ENCODE peak calls at places on chromosomes 1 and 21, in five cellular contexts. One of them, this sample, is unnamed.
A peak's percentile ranks its signal among the peaks of the same experiment; 100 is the strongest.

GRCh38 chr21:17931080-17931479 is 111.9 kb upstream of the C21orf91 start:
- DNase-seq in GM12878: peak; percentile 8
- DNase-seq in K562: peak; percentile 14
- DNase-seq in A549: no peak
- DNase-seq in endothelial cell of umbilical vein: no peak
- DNase-seq in this sample: peak; percentile 17

GRCh38 chr1:35129080-35129479 is 49.9 kb downstream of the ZMYM1 start:
- DNase-seq in GM12878: no peak
- DNase-seq in K562: no peak
- DNase-seq in A549: no peak
- DNase-seq in endothelial cell of umbilical vein: no peak
- DNase-seq in this sample: no peak

GRCh38 chr1:22754106-22754768 is 43.6 kb downstream of the EPHB2 start:
- DNase-seq in GM12878: peak; percentile 58
- DNase-seq in K562: no peak
- DNase-seq in A549: no peak
- DNase-seq in endothelial cell of umbilical vein: peak; percentile 61
- DNase-seq in this sample: no peak

GRCh38 chr1:6392081-6392879 is 1.3 kb downstream of the ACOT7 start:
- DNase-seq in GM12878: no peak
- DNase-seq in K562: no peak
- DNase-seq in A549: no peak
- DNase-seq in endothelial cell of umbilical vein: peak; percentile 46
- DNase-seq in this sample: peak; percentile 38

GRCh38 chr1:216478238-216478637 is 55.0 kb upstream of the USH2A start:
- DNase-seq in GM12878: no peak
- DNase-seq in K562: no peak
- DNase-seq in A549: no peak
- DNase-seq in endothelial cell of umbilical vein: no peak
- DNase-seq in this sample: no peak

GRCh38 chr1:200291106-200291505 is 118.7 kb downstream of the ZNF281 start:
- DNase-seq in GM12878: no peak
- DNase-seq in K562: no peak
- DNase-seq in A549: no peak
- DNase-seq in endothelial cell of umbilical vein: no peak
- DNase-seq in this sample: no peak

GRCh38 chr1:159800177-159800935 is 1.8 kb upstream of the FCRL6 start:
- DNase-seq in GM12878: peak; percentile 39
- DNase-seq in K562: no peak
- DNase-seq in A549: no peak
- DNase-seq in endothelial cell of umbilical vein: no peak
- DNase-seq in this sample: peak; percentile 85

GRCh38 chr21:39175154-39175553 is 8.1 kb downstream of the PSMG1 start:
- DNase-seq in GM12878: no peak
- DNase-seq in K562: no peak
- DNase-seq in A549: no peak
- DNase-seq in endothelial cell of umbilical vein: peak; percentile 44
- DNase-seq in this sample: peak; percentile 18

GRCh38 chr1:162878000-162878596 is 17.1 kb upstream of the CCDC190 start:
- DNase-seq in GM12878: no peak
- DNase-seq in K562: peak; percentile 36
- DNase-seq in A549: no peak
- DNase-seq in endothelial cell of umbilical vein: peak; percentile 85
- DNase-seq in this sample: peak; percentile 70

GRCh38 chr1:19338323-19338762 is 26.2 kb downstream of the SLC66A1 start:
- DNase-seq in GM12878: no peak
- DNase-seq in K562: peak; percentile 44
- DNase-seq in A549: no peak
- DNase-seq in endothelial cell of umbilical vein: no peak
- DNase-seq in this sample: peak; percentile 44

GRCh38 chr1:208177656-208178055 is 66.5 kb downstream of the PLXNA2 start:
- DNase-seq in GM12878: no peak
- DNase-seq in K562: no peak
- DNase-seq in A549: no peak
- DNase-seq in endothelial cell of umbilical vein: no peak
- DNase-seq in this sample: no peak

GRCh38 chr1:243727503-243728191 is 122.4 kb downstream of the AKT3 start:
- DNase-seq in GM12878: peak; percentile 66
- DNase-seq in K562: no peak
- DNase-seq in A549: no peak
- DNase-seq in endothelial cell of umbilical vein: no peak
- DNase-seq in this sample: peak; percentile 87

GRCh38 chr21:33964706-33965325 is 49.2 kb upstream of the ATP5PO start:
- DNase-seq in GM12878: no peak
- DNase-seq in K562: no peak
- DNase-seq in A549: no peak
- DNase-seq in endothelial cell of umbilical vein: no peak
- DNase-seq in this sample: no peak

GRCh38 chr1:175599212-175599681 is 144.1 kb downstream of the TNR start:
- DNase-seq in GM12878: no peak
- DNase-seq in K562: no peak
- DNase-seq in A549: no peak
- DNase-seq in endothelial cell of umbilical vein: no peak
- DNase-seq in this sample: no peak

GRCh38 chr1:36560621-36561364 is 78.1 kb upstream of the CSF3R start:
- DNase-seq in GM12878: no peak
- DNase-seq in K562: no peak
- DNase-seq in A549: no peak
- DNase-seq in endothelial cell of umbilical vein: no peak
- DNase-seq in this sample: no peak

GRCh38 chr21:25836396-25836795 is 101.6 kb downstream of the GABPA start:
- DNase-seq in GM12878: no peak
- DNase-seq in K562: no peak
- DNase-seq in A549: no peak
- DNase-seq in endothelial cell of umbilical vein: no peak
- DNase-seq in this sample: no peak

GRCh38 chr1:197195100-197195499 is 48.6 kb upstream of the ASPM start:
- DNase-seq in GM12878: no peak
- DNase-seq in K562: no peak
- DNase-seq in A549: no peak
- DNase-seq in endothelial cell of umbilical vein: no peak
- DNase-seq in this sample: no peak

GRCh38 chr1:39317910-39318633 is 113.6 kb downstream of the MACF1 start:
- DNase-seq in GM12878: no peak
- DNase-seq in K562: no peak
- DNase-seq in A549: no peak
- DNase-seq in endothelial cell of umbilical vein: peak; percentile 91
- DNase-seq in this sample: no peak

GRCh38 chr1:21761052-21761451 is 21.9 kb downstream of the USP48 start:
- DNase-seq in GM12878: no peak
- DNase-seq in K562: no peak
- DNase-seq in A549: no peak
- DNase-seq in endothelial cell of umbilical vein: no peak
- DNase-seq in this sample: peak; percentile 62

GRCh38 chr1:53927376-53927881 is 18.1 kb downstream of the IFT25 start:
- DNase-seq in GM12878: no peak
- DNase-seq in K562: no peak
- DNase-seq in A549: no peak
- DNase-seq in endothelial cell of umbilical vein: no peak
- DNase-seq in this sample: no peak

GRCh38 chr1:67484492-67484891 is 54.3 kb upstream of the SERBP1 start:
- DNase-seq in GM12878: no peak
- DNase-seq in K562: no peak
- DNase-seq in A549: no peak
- DNase-seq in endothelial cell of umbilical vein: no peak
- DNase-seq in this sample: no peak

GRCh38 chr1:23814016-23814415 is 11.2 kb downstream of the HMGCL start:
- DNase-seq in GM12878: no peak
- DNase-seq in K562: no peak
- DNase-seq in A549: no peak
- DNase-seq in endothelial cell of umbilical vein: no peak
- DNase-seq in this sample: no peak

GRCh38 chr21:34596561-34597271 is 18.2 kb downstream of the RCAN1 start:
- DNase-seq in GM12878: no peak
- DNase-seq in K562: no peak
- DNase-seq in A549: no peak
- DNase-seq in endothelial cell of umbilical vein: no peak
- DNase-seq in this sample: no peak

GRCh38 chr1:107896946-107897345 is 68.0 kb downstream of the VAV3 start:
- DNase-seq in GM12878: no peak
- DNase-seq in K562: no peak
- DNase-seq in A549: no peak
- DNase-seq in endothelial cell of umbilical vein: no peak
- DNase-seq in this sample: peak; percentile 49

GRCh38 chr1:94947453-94947852 is 20.5 kb upstream of the CNN3 start:
- DNase-seq in GM12878: no peak
- DNase-seq in K562: no peak
- DNase-seq in A549: no peak
- DNase-seq in endothelial cell of umbilical vein: no peak
- DNase-seq in this sample: no peak

GRCh38 chr21:31360717-31361116 is 16.7 kb upstream of the TIAM1 start:
- DNase-seq in GM12878: no peak
- DNase-seq in K562: no peak
- DNase-seq in A549: no peak
- DNase-seq in endothelial cell of umbilical vein: no peak
- DNase-seq in this sample: no peak

DNA sequence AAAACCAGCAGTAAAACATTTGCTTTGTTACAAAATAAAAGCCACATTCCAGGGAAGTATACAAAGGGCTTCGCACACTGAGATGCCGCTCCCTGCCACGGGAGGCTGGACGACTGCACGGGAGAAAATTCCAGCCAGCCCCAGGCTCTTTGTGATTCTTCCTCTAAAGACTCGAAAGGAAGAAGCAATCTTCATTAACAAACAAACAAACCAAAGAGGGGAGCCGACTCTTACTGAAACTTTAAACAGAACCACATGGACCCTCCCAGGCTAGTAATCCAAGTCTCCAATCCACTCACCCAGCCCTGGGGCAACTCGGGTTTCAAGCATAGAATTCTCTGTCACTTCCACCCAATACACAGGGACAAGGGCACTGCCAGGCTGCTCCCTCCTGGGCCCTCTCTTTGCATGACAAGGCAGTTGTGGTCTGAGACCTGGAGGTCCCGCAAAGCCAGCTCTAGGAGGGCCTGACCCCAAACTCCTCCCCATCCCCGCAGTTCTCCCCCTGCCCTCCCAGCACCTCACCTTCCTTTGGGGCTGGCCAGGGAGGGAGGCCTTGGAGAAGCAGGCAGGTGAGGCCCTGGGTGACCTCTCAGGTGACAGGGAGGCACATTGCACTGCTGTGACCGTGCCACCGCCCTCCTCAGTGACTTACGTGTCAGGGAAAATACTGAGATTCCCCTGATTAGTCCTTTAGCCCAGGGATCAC is 26.6 kb upstream of the COL18A1 start:
- DNase-seq in GM12878: no peak
- DNase-seq in K562: no peak
- DNase-seq in A549: no peak
- DNase-seq in endothelial cell of umbilical vein: peak; percentile 13
- DNase-seq in this sample: no peak
- TF ChIP-seq POLR2A in GM12878: no peak
- TF ChIP-seq POLR2A in K562: no peak
- TF ChIP-seq POLR2A in A549: no peak
- TF ChIP-seq POLR2A in endothelial cell of umbilical vein: no peak
- TF ChIP-seq POLR2A in this sample: no peak

GRCh38 chr1:239805042-239805441 is 286.6 kb upstream of the FMN2 start:
- DNase-seq in GM12878: no peak
- DNase-seq in K562: no peak
- DNase-seq in A549: no peak
- DNase-seq in endothelial cell of umbilical vein: no peak
- DNase-seq in this sample: no peak
- TF ChIP-seq MYC in GM12878: no peak
- TF ChIP-seq MYC in K562: no peak
- TF ChIP-seq MYC in A549: no peak
- TF ChIP-seq MYC in endothelial cell of umbilical vein: no peak
- TF ChIP-seq MYC in this sample: no peak

DNA sequence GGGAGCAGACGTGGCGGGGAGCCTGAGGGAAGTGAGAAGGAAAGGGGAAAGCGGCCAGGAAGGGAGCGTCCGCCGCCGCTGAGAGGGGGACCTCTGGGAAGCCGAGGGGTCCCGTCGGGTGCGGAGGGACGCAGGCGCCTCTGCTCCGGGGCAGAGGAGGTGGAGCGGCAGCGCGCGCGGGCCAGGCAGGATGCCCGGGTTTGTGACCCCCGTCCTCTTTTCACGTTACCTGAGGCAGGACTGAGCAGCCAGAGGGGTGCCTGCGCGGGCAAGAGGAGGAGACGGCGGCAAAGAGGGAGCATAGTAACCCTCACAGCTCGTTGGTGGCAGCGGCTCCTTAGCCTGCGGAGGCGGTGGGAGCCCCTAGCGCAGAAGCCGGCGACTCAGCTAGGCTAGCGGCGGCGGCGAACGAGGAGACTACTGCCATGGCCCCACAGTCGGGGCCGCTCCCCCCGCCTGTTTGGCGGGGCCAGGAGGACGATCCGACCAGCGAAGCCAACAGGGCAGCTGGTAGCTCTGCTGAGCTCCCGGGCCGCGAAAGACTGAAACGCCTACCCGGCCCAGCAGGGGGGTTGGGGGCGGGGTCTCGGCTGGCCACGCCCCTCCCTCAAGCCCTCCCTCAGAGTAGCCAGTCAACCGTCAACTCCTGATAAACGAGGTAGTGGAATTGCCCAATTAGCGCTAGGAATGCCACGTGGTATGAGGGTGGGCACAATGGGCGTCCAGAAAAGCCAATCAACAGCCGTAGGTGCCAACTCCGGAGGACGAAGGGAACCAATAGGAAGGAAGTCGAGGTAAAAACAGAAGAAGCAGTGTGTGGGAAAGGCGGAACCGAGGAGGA is at the start of gene TESK2:
- DNase-seq in GM12878: peak; percentile 100
- DNase-seq in K562: peak; percentile 93
- DNase-seq in A549: peak; percentile 93
- DNase-seq in endothelial cell of umbilical vein: peak; percentile 100
- DNase-seq in this sample: peak; percentile 98
- TF ChIP-seq CTCF in GM12878: no peak
- TF ChIP-seq CTCF in K562: no peak
- TF ChIP-seq CTCF in A549: no peak
- TF ChIP-seq CTCF in endothelial cell of umbilical vein: no peak
- TF ChIP-seq CTCF in this sample: no peak

GRCh38 chr1:44030606-44031050 is 634 bp downstream of the SLC6A9 start:
- DNase-seq in GM12878: no peak
- DNase-seq in K562: peak; percentile 75
- DNase-seq in A549: no peak
- DNase-seq in endothelial cell of umbilical vein: peak; percentile 43
- DNase-seq in this sample: peak; percentile 68
- TF ChIP-seq POLR2A in GM12878: no peak
- TF ChIP-seq POLR2A in K562: no peak
- TF ChIP-seq POLR2A in A549: no peak
- TF ChIP-seq POLR2A in endothelial cell of umbilical vein: no peak
- TF ChIP-seq POLR2A in this sample: no peak

GRCh38 chr1:65265296-65266271 is 43.8 kb upstream of the DNAJC6 start:
- DNase-seq in GM12878: no peak
- DNase-seq in K562: no peak
- DNase-seq in A549: no peak
- DNase-seq in endothelial cell of umbilical vein: peak; percentile 17
- DNase-seq in this sample: no peak

GRCh38 chr1:65267291-65268087 is 41.9 kb upstream of the DNAJC6 start:
- DNase-seq in GM12878: no peak
- DNase-seq in K562: peak; percentile 47
- DNase-seq in A549: no peak
- DNase-seq in endothelial cell of umbilical vein: no peak
- DNase-seq in this sample: no peak

GRCh38 chr1:65263286-65263685 is 46.1 kb upstream of the DNAJC6 start:
- DNase-seq in GM12878: no peak
- DNase-seq in K562: no peak
- DNase-seq in A549: no peak
- DNase-seq in endothelial cell of umbilical vein: no peak
- DNase-seq in this sample: no peak

GRCh38 chr1:65266501-65266900 is 42.8 kb upstream of the DNAJC6 start:
- DNase-seq in GM12878: no peak
- DNase-seq in K562: no peak
- DNase-seq in A549: no peak
- DNase-seq in endothelial cell of umbilical vein: no peak
- DNase-seq in this sample: no peak

GRCh38 chr1:65264197-65264929 is 45.0 kb upstream of the DNAJC6 start:
- DNase-seq in GM12878: no peak
- DNase-seq in K562: no peak
- DNase-seq in A549: no peak
- DNase-seq in endothelial cell of umbilical vein: peak; percentile 13
- DNase-seq in this sample: peak; percentile 2
- TF ChIP-seq MYC in GM12878: no peak
- TF ChIP-seq MYC in K562: no peak
- TF ChIP-seq MYC in A549: no peak
- TF ChIP-seq MYC in endothelial cell of umbilical vein: no peak
- TF ChIP-seq MYC in this sample: no peak